ENCODE peak calls at places on chromosomes 5 and 9, in four cellular contexts. P is iris pigment epithelial cell, Z is HCEC 1CT, E is kidney. W is an unnamed sample.

GRCh38 chr5:80988419-80988925 is 28.3 kb downstream of the RASGRF2 start:
- DNase-seq in P (no peak), Z (peak), E (no peak), W (no peak)

GRCh38 chr9:5510991-5511390 is 660 bp downstream of the PDCD1LG2 start:
- DNase-seq in P (no peak), Z (peak), E (no peak), W (peak)

GRCh38 chr5:149724884-149725283 is 5.2 kb upstream of the PPARGC1B start:
- DNase-seq in P (no peak), Z (no peak), E (no peak), W (no peak)

GRCh38 chr5:133707629-133708028 is 95.3 kb upstream of the FSTL4 start:
- DNase-seq in P (no peak), Z (no peak), E (no peak), W (no peak)

GRCh38 chr5:160298189-160298588 is 14.2 kb downstream of the CCNJL start:
- DNase-seq in P (no peak), Z (no peak), E (no peak), W (no peak)

GRCh38 chr5:31225118-31225517 is 31.6 kb downstream of the CDH6 start:
- DNase-seq in P (peak), Z (no peak), E (no peak), W (no peak)

GRCh38 chr9:117008461-117008860 is 321.4 kb downstream of the TRIM32 start:
- DNase-seq in P (no peak), Z (no peak), E (no peak), W (no peak)

GRCh38 chr5:77669677-77670076 is 31.2 kb upstream of the OTP start:
- DNase-seq in P (no peak), Z (no peak), E (no peak), W (no peak)